ENCODE peak calls at places on chromosomes 6 and 20, in seven cellular contexts. I, R, E, P, Z, L and H are unnamed samples.

GRCh38 chr6:52403627-52404026 is 16.5 kb upstream of the EFHC1 start:
- DNase-seq in E (peak; percentile 93), R (no peak), I (no peak), P (no peak), Z (peak; percentile 59), L (peak; percentile 60), H (no peak)

GRCh38 chr20:10665027-10665561 is 8.7 kb downstream of the JAG1 start:
- DNase-seq in R (no peak), L (no peak), Z (no peak), P (no peak), I (no peak), E (no peak), H (no peak)

GRCh38 chr6:128053109-128053508 is 152.3 kb upstream of the THEMIS start:
- DNase-seq in L (no peak), E (no peak), Z (no peak), I (no peak), R (no peak), P (no peak), H (no peak)

GRCh38 chr20:52230406-52230805 is 38.8 kb upstream of the ZFP64 start:
- DNase-seq in E (no peak), Z (no peak), I (peak; percentile 66), L (no peak), R (no peak), P (no peak), H (no peak)

GRCh38 chr6:133286765-133287164 is 45.6 kb downstream of the EYA4 start:
- DNase-seq in L (no peak), P (peak; percentile 10), I (peak; percentile 28), R (no peak), Z (peak; percentile 47), E (peak; percentile 17), H (no peak)

GRCh38 chr20:9392892-9393857 is 121.2 kb upstream of the LAMP5 start:
- DNase-seq in I (peak; percentile 68), P (peak; percentile 61), Z (peak; percentile 82), L (peak; percentile 81), E (peak; percentile 70), R (no peak), H (peak; percentile 38)

GRCh38 chr6:158028421-158028820 is 46.8 kb downstream of the SYNJ2 start:
- DNase-seq in R (no peak), P (no peak), L (peak; percentile 41), I (no peak), E (no peak), Z (no peak), H (no peak)

GRCh38 chr6:168884646-168885086 is 369.0 kb downstream of the THBS2 start:
- DNase-seq in E (peak; percentile 65), P (no peak), R (peak; percentile 95), Z (peak; percentile 55), L (peak; percentile 85), I (peak; percentile 51), H (peak; percentile 25)

GRCh38 chr20:8974009-8974708 is 94.7 kb upstream of the PLCB4 start:
- DNase-seq in P (no peak), R (no peak), E (no peak), Z (no peak), L (no peak), I (no peak), H (no peak)

GRCh38 chr20:33242319-33243100 is 6.7 kb downstream of the BPIFA1 start:
- DNase-seq in E (no peak), P (no peak), Z (no peak), R (peak; percentile 83), L (no peak), I (no peak), H (no peak)

GRCh38 chr20:8362457-8362856 is 230.4 kb downstream of the PLCB1 start:
- DNase-seq in I (no peak), R (no peak), P (peak; percentile 7), E (no peak), L (no peak), Z (no peak), H (no peak)

GRCh38 chr6:64330694-64331309 is 695.2 kb downstream of the PHF3 start:
- DNase-seq in P (peak; percentile 1), Z (peak; percentile 86), L (peak; percentile 80), I (peak; percentile 60), R (no peak), E (peak; percentile 87), H (peak; percentile 5)

GRCh38 chr6:144809120-144809519 is 524.0 kb downstream of the UTRN start:
- DNase-seq in E (no peak), R (no peak), I (peak; percentile 63), Z (peak; percentile 42), L (no peak), P (peak; percentile 42), H (no peak)

GRCh38 chr6:7232351-7232750 is 80.6 kb downstream of the SSR1 start:
- DNase-seq in I (no peak), L (no peak), P (no peak), Z (no peak), E (no peak), R (no peak), H (no peak)

GRCh38 chr20:1301031-1301529 is 27.9 kb downstream of the SDCBP2 start:
- DNase-seq in E (no peak), I (peak; percentile 70), Z (peak; percentile 74), P (peak; percentile 71), L (no peak), R (no peak), H (peak; percentile 44)

GRCh38 chr20:1324598-1325172 is 4.3 kb downstream of the SDCBP2 start:
- DNase-seq in Z (peak; percentile 66), L (no peak), P (peak; percentile 81), E (no peak), I (peak; percentile 91), R (peak; percentile 72), H (no peak)

GRCh38 chr6:40247516-40248115 is 313.4 kb upstream of the MOCS1 start:
- DNase-seq in I (no peak), P (no peak), E (no peak), R (no peak), L (no peak), Z (no peak), H (no peak)

GRCh38 chr6:107186047-107186446 is 70.7 kb upstream of the BEND3 start:
- DNase-seq in E (no peak), P (no peak), R (no peak), I (no peak), Z (no peak), L (no peak), H (no peak)

GRCh38 chr6:163536770-163537169 is 122.3 kb downstream of the QKI start:
- DNase-seq in R (no peak), L (no peak), I (peak; percentile 68), P (peak; percentile 47), Z (peak; percentile 44), E (no peak), H (no peak)

GRCh38 chr6:24430086-24430485 is 27.4 kb downstream of the MRS2 start:
- DNase-seq in E (no peak), I (peak; percentile 64), Z (peak; percentile 15), P (no peak), R (no peak), L (no peak), H (no peak)

GRCh38 chr20:43844778-43845614 is 69.7 kb upstream of the TOX2 start:
- DNase-seq in E (no peak), Z (peak; percentile 98), R (no peak), I (peak; percentile 97), P (peak; percentile 96), L (no peak), H (no peak)